ENCODE peak calls at places on chromosomes 6 and 20, in five cellular contexts. Z is mucosa of gallbladder, Q is body of pancreas, H is kidney tubule cell, U is uterus. L is an unnamed sample.
A peak's percentile ranks its signal among the peaks of the same experiment; 100 is the strongest.

GRCh38 chr6:133761706-133762105 is 127.2 kb upstream of the TCF21 start:
- DNase-seq in Z (no peak), Q (no peak), H (no peak), U (no peak), L (no peak)

GRCh38 chr6:149138699-149139294 is 178.7 kb upstream of the TAB2 start:
- DNase-seq in Z (no peak), Q (no peak), H (no peak), U (no peak), L (no peak)

GRCh38 chr6:109351231-109352132 is 30.8 kb downstream of the CD164 start:
- DNase-seq in Z (peak; percentile 50), Q (no peak), H (no peak), U (no peak), L (no peak)

GRCh38 chr6:447381-448165 is 56.0 kb downstream of the IRF4 start:
- DNase-seq in Z (no peak), Q (no peak), H (no peak), U (no peak), L (no peak)

GRCh38 chr6:53049389-53049788 is 15.8 kb upstream of the FBXO9 start:
- DNase-seq in Z (no peak), Q (no peak), H (no peak), U (no peak), L (no peak)

GRCh38 chr6:49986551-49986950 is 17.1 kb upstream of the DEFB113 start:
- DNase-seq in Z (no peak), Q (no peak), H (no peak), U (no peak), L (no peak)

GRCh38 chr6:90074161-90074560 is 179.9 kb downstream of the GJA10 start:
- DNase-seq in Z (no peak), Q (no peak), H (no peak), U (no peak), L (no peak)

GRCh38 chr6:77456531-77457248 is 6.6 kb downstream of the HTR1B start:
- DNase-seq in Z (no peak), Q (no peak), H (peak; percentile 77), U (no peak), L (no peak)

GRCh38 chr20:24634855-24635254 is 165.4 kb downstream of the SYNDIG1 start:
- DNase-seq in Z (peak; percentile 54), Q (no peak), H (peak; percentile 72), U (peak; percentile 30), L (no peak)

GRCh38 chr6:39362487-39362865 is 40.0 kb upstream of the KCNK16 start:
- DNase-seq in Z (no peak), Q (no peak), H (peak; percentile 22), U (no peak), L (no peak)

L was measured in left lobe of liver.